ENCODE peak calls at places on chromosome 7, in ten cellular contexts. One of them, this sample, is unnamed.

GRCh38 chr7:12941512-12941911 is 254.1 kb downstream of the ARL4A start:
- DNase-seq in right atrium auricular region: no peak
- DNase-seq in body of pancreas: no peak
- DNase-seq in tibial nerve: no peak
- DNase-seq in PC-9: no peak
- DNase-seq in progenitor cell of endocrine pancreas: no peak
- DNase-seq in HFFc6: no peak
- DNase-seq in AG09319: no peak
- DNase-seq in cardiac fibroblast: no peak
- DNase-seq in thoracic aorta: no peak
- DNase-seq in this sample: no peak

GRCh38 chr7:133602291-133602690 is 349.4 kb downstream of the EXOC4 start:
- DNase-seq in right atrium auricular region: no peak
- DNase-seq in body of pancreas: peak; percentile 33
- DNase-seq in tibial nerve: no peak
- DNase-seq in PC-9: no peak
- DNase-seq in progenitor cell of endocrine pancreas: no peak
- DNase-seq in HFFc6: peak; percentile 5
- DNase-seq in AG09319: peak; percentile 30
- DNase-seq in cardiac fibroblast: peak; percentile 81
- DNase-seq in thoracic aorta: no peak
- DNase-seq in this sample: no peak

GRCh38 chr7:92696584-92696983 is 106.4 kb upstream of the FAM133B start:
- DNase-seq in right atrium auricular region: no peak
- DNase-seq in body of pancreas: no peak
- DNase-seq in tibial nerve: no peak
- DNase-seq in PC-9: no peak
- DNase-seq in progenitor cell of endocrine pancreas: no peak
- DNase-seq in HFFc6: no peak
- DNase-seq in AG09319: no peak
- DNase-seq in cardiac fibroblast: no peak
- DNase-seq in thoracic aorta: no peak
- DNase-seq in this sample: no peak

GRCh38 chr7:101733713-101734475 is 83.5 kb upstream of the CUX1 start:
- DNase-seq in right atrium auricular region: no peak
- DNase-seq in body of pancreas: peak; percentile 71
- DNase-seq in tibial nerve: no peak
- DNase-seq in PC-9: peak; percentile 79
- DNase-seq in progenitor cell of endocrine pancreas: no peak
- DNase-seq in HFFc6: no peak
- DNase-seq in AG09319: no peak
- DNase-seq in cardiac fibroblast: peak; percentile 28
- DNase-seq in thoracic aorta: no peak
- DNase-seq in this sample: no peak

GRCh38 chr7:54419209-54419608 is 123.0 kb upstream of the VSTM2A start:
- DNase-seq in right atrium auricular region: no peak
- DNase-seq in body of pancreas: no peak
- DNase-seq in tibial nerve: no peak
- DNase-seq in PC-9: no peak
- DNase-seq in progenitor cell of endocrine pancreas: no peak
- DNase-seq in HFFc6: no peak
- DNase-seq in AG09319: no peak
- DNase-seq in cardiac fibroblast: no peak
- DNase-seq in thoracic aorta: no peak
- DNase-seq in this sample: no peak

GRCh38 chr7:155162422-155162821 is 92.3 kb downstream of the HTR5A start:
- DNase-seq in right atrium auricular region: no peak
- DNase-seq in body of pancreas: no peak
- DNase-seq in tibial nerve: no peak
- DNase-seq in PC-9: no peak
- DNase-seq in progenitor cell of endocrine pancreas: no peak
- DNase-seq in HFFc6: no peak
- DNase-seq in AG09319: no peak
- DNase-seq in cardiac fibroblast: no peak
- DNase-seq in thoracic aorta: no peak
- DNase-seq in this sample: no peak

GRCh38 chr7:114519215-114519614 is 104.6 kb downstream of the FOXP2 start:
- DNase-seq in right atrium auricular region: no peak
- DNase-seq in body of pancreas: no peak
- DNase-seq in tibial nerve: no peak
- DNase-seq in PC-9: no peak
- DNase-seq in progenitor cell of endocrine pancreas: no peak
- DNase-seq in HFFc6: no peak
- DNase-seq in AG09319: no peak
- DNase-seq in cardiac fibroblast: no peak
- DNase-seq in thoracic aorta: no peak
- DNase-seq in this sample: no peak

GRCh38 chr7:583410-584121 is 63.9 kb upstream of the PDGFA start:
- DNase-seq in right atrium auricular region: no peak
- DNase-seq in body of pancreas: no peak
- DNase-seq in tibial nerve: no peak
- DNase-seq in PC-9: no peak
- DNase-seq in progenitor cell of endocrine pancreas: no peak
- DNase-seq in HFFc6: no peak
- DNase-seq in AG09319: no peak
- DNase-seq in cardiac fibroblast: no peak
- DNase-seq in thoracic aorta: no peak
- DNase-seq in this sample: no peak

GRCh38 chr7:105277341-105277740 is 111.4 kb downstream of the SRPK2 start:
- DNase-seq in right atrium auricular region: no peak
- DNase-seq in body of pancreas: no peak
- DNase-seq in tibial nerve: no peak
- DNase-seq in PC-9: no peak
- DNase-seq in progenitor cell of endocrine pancreas: no peak
- DNase-seq in HFFc6: peak; percentile 19
- DNase-seq in AG09319: no peak
- DNase-seq in cardiac fibroblast: peak; percentile 83
- DNase-seq in thoracic aorta: no peak
- DNase-seq in this sample: no peak

GRCh38 chr7:24373556-24373955 is 89.6 kb downstream of the NPY start:
- DNase-seq in right atrium auricular region: no peak
- DNase-seq in body of pancreas: no peak
- DNase-seq in tibial nerve: no peak
- DNase-seq in PC-9: no peak
- DNase-seq in progenitor cell of endocrine pancreas: no peak
- DNase-seq in HFFc6: no peak
- DNase-seq in AG09319: no peak
- DNase-seq in cardiac fibroblast: no peak
- DNase-seq in thoracic aorta: no peak
- DNase-seq in this sample: no peak

GRCh38 chr7:18231854-18232253 is 204.2 kb upstream of the PRPS1L1 start:
- DNase-seq in right atrium auricular region: no peak
- DNase-seq in body of pancreas: no peak
- DNase-seq in tibial nerve: no peak
- DNase-seq in PC-9: no peak
- DNase-seq in progenitor cell of endocrine pancreas: no peak
- DNase-seq in HFFc6: no peak
- DNase-seq in AG09319: no peak
- DNase-seq in cardiac fibroblast: no peak
- DNase-seq in thoracic aorta: no peak
- DNase-seq in this sample: no peak

GRCh38 chr7:142355328-142355727 is 97.5 kb upstream of the PRSS58 start:
- DNase-seq in right atrium auricular region: no peak
- DNase-seq in body of pancreas: no peak
- DNase-seq in tibial nerve: no peak
- DNase-seq in PC-9: no peak
- DNase-seq in progenitor cell of endocrine pancreas: no peak
- DNase-seq in HFFc6: peak; percentile 60
- DNase-seq in AG09319: no peak
- DNase-seq in cardiac fibroblast: peak; percentile 70
- DNase-seq in thoracic aorta: no peak
- DNase-seq in this sample: no peak

GRCh38 chr7:20561908-20562307 is 53.6 kb upstream of the ABCB5 start:
- DNase-seq in right atrium auricular region: no peak
- DNase-seq in body of pancreas: no peak
- DNase-seq in tibial nerve: no peak
- DNase-seq in PC-9: no peak
- DNase-seq in progenitor cell of endocrine pancreas: no peak
- DNase-seq in HFFc6: no peak
- DNase-seq in AG09319: no peak
- DNase-seq in cardiac fibroblast: peak; percentile 58
- DNase-seq in thoracic aorta: no peak
- DNase-seq in this sample: no peak

GRCh38 chr7:99143522-99143852 is 421 bp downstream of the SMURF1 start:
- DNase-seq in right atrium auricular region: no peak
- DNase-seq in body of pancreas: no peak
- DNase-seq in tibial nerve: no peak
- DNase-seq in PC-9: no peak
- DNase-seq in progenitor cell of endocrine pancreas: no peak
- DNase-seq in HFFc6: no peak
- DNase-seq in AG09319: no peak
- DNase-seq in cardiac fibroblast: no peak
- DNase-seq in thoracic aorta: no peak
- DNase-seq in this sample: no peak

GRCh38 chr7:130595986-130596385 is 72.6 kb downstream of the COPG2 start:
- DNase-seq in right atrium auricular region: no peak
- DNase-seq in body of pancreas: no peak
- DNase-seq in tibial nerve: no peak
- DNase-seq in PC-9: no peak
- DNase-seq in progenitor cell of endocrine pancreas: no peak
- DNase-seq in HFFc6: no peak
- DNase-seq in AG09319: no peak
- DNase-seq in cardiac fibroblast: peak; percentile 49
- DNase-seq in thoracic aorta: no peak
- DNase-seq in this sample: no peak

DNA sequence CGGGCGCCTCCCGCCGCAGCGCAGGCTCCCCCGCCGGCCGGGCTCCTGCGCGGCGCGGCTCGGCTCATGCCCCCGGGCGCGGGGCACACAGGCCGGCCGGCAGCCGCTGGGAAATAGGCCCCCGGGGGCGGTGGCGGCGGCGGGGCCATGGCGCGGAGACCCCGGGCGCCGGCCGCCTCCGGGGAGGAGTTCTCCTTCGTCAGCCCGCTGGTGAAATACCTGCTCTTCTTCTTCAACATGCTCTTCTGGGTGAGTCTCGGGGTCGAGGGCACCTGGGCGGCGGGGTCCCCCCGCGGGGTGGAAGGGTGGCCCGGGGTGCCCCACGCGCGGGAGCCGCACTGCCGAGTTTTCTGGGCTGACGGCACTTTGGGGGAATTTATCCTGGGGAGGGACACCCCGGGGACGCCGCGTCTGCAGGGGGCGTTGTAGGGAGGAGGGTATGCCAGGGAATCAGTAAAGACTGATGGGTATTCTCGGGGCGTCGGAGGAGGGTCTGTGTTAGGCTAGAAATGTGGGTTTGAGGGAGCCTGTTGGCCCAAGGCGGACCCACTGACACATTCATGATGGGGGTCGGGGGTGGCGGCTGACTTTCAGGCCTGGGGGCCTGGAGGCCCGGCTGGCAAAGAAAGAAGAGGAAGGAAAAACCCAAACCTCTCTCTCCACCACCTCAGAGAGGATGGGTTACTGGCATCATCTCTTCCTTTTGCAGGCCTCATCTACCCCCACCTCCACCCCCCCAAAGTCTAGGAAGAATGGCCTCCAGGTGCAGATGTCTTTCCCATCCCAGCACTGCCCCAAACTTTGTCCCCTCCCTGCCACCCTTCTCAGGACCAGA is 544 bp downstream of the TSPAN33 start:
- DNase-seq in right atrium auricular region: no peak
- DNase-seq in body of pancreas: peak; percentile 19
- DNase-seq in tibial nerve: no peak
- DNase-seq in PC-9: no peak
- DNase-seq in progenitor cell of endocrine pancreas: no peak
- DNase-seq in HFFc6: no peak
- DNase-seq in AG09319: no peak
- DNase-seq in cardiac fibroblast: no peak
- DNase-seq in thoracic aorta: no peak
- DNase-seq in this sample: peak; percentile 37
- TF ChIP-seq CTCF in right atrium auricular region: peak; percentile 44
- TF ChIP-seq CTCF in body of pancreas: no peak
- TF ChIP-seq CTCF in tibial nerve: no peak
- TF ChIP-seq CTCF in PC-9: no peak
- TF ChIP-seq CTCF in progenitor cell of endocrine pancreas: peak; percentile 21
- TF ChIP-seq CTCF in HFFc6: peak; percentile 32
- TF ChIP-seq CTCF in AG09319: peak; percentile 28
- TF ChIP-seq CTCF in cardiac fibroblast: no peak
- TF ChIP-seq CTCF in thoracic aorta: no peak
- TF ChIP-seq CTCF in this sample: peak; percentile 49

GRCh38 chr7:31129067-31129466 is 77.0 kb downstream of the ADCYAP1R1 start:
- DNase-seq in right atrium auricular region: no peak
- DNase-seq in body of pancreas: no peak
- DNase-seq in tibial nerve: no peak
- DNase-seq in PC-9: no peak
- DNase-seq in progenitor cell of endocrine pancreas: no peak
- DNase-seq in HFFc6: no peak
- DNase-seq in AG09319: no peak
- DNase-seq in cardiac fibroblast: no peak
- DNase-seq in thoracic aorta: no peak
- DNase-seq in this sample: no peak
- TF ChIP-seq CTCF in right atrium auricular region: no peak
- TF ChIP-seq CTCF in body of pancreas: no peak
- TF ChIP-seq CTCF in tibial nerve: no peak
- TF ChIP-seq CTCF in PC-9: peak; percentile 49
- TF ChIP-seq CTCF in progenitor cell of endocrine pancreas: no peak
- TF ChIP-seq CTCF in HFFc6: peak; percentile 43
- TF ChIP-seq CTCF in AG09319: no peak
- TF ChIP-seq CTCF in cardiac fibroblast: no peak
- TF ChIP-seq CTCF in thoracic aorta: no peak
- TF ChIP-seq CTCF in this sample: no peak

DNA sequence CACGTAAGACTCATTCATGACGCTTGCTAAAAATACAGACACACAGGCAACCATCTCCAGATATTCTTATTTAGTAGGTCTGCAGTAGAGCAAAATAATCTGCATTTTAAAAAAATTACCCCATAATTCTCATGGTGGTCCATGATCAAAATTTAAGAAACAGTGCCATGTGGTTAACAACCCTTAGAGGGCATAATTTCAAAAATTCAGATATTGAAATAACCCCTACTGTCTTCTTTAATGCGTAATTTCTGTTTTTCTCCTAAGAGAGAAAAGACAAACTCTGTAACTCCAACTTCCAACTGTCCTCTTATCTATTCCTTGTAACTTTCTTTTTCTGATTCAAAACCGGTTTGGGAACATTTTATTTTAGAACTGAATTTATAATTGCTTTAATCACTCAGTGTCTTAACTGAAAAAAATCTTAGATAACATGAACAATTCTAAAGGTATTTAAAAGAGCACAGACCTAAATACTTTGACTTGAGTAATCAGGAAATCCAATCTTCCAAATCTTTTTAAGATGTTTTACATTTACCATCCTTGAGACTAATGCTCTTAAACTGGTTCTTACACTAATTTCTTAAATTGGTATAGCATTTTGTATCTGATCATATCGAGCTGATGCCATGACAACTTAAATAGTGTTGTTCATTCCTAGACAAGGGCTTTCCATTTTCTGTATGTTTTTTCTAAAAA is 148.0 kb downstream of the GALNT11 start:
- DNase-seq in right atrium auricular region: no peak
- DNase-seq in body of pancreas: no peak
- DNase-seq in tibial nerve: no peak
- DNase-seq in PC-9: no peak
- DNase-seq in progenitor cell of endocrine pancreas: no peak
- DNase-seq in HFFc6: peak; percentile 9
- DNase-seq in AG09319: no peak
- DNase-seq in cardiac fibroblast: no peak
- DNase-seq in thoracic aorta: no peak
- DNase-seq in this sample: no peak
- TF ChIP-seq CTCF in right atrium auricular region: no peak
- TF ChIP-seq CTCF in body of pancreas: no peak
- TF ChIP-seq CTCF in tibial nerve: no peak
- TF ChIP-seq CTCF in PC-9: peak; percentile 13
- TF ChIP-seq CTCF in progenitor cell of endocrine pancreas: no peak
- TF ChIP-seq CTCF in HFFc6: peak; percentile 52
- TF ChIP-seq CTCF in AG09319: no peak
- TF ChIP-seq CTCF in cardiac fibroblast: no peak
- TF ChIP-seq CTCF in thoracic aorta: no peak
- TF ChIP-seq CTCF in this sample: peak; percentile 29

GRCh38 chr7:122006687-122007086 is 133.7 kb downstream of the PTPRZ1 start:
- DNase-seq in right atrium auricular region: no peak
- DNase-seq in body of pancreas: no peak
- DNase-seq in tibial nerve: no peak
- DNase-seq in PC-9: peak; percentile 31
- DNase-seq in progenitor cell of endocrine pancreas: no peak
- DNase-seq in HFFc6: no peak
- DNase-seq in AG09319: no peak
- DNase-seq in cardiac fibroblast: no peak
- DNase-seq in thoracic aorta: no peak
- DNase-seq in this sample: no peak
- TF ChIP-seq CTCF in right atrium auricular region: no peak
- TF ChIP-seq CTCF in body of pancreas: no peak
- TF ChIP-seq CTCF in tibial nerve: no peak
- TF ChIP-seq CTCF in PC-9: no peak
- TF ChIP-seq CTCF in progenitor cell of endocrine pancreas: no peak
- TF ChIP-seq CTCF in HFFc6: no peak
- TF ChIP-seq CTCF in AG09319: no peak
- TF ChIP-seq CTCF in cardiac fibroblast: no peak
- TF ChIP-seq CTCF in thoracic aorta: no peak
- TF ChIP-seq CTCF in this sample: no peak

This sample was measured in activated CD8-positive, alpha-beta T cell treated with anti-CD3 and anti-CD28 coated beads for 36 hours.